ENCODE peak calls at places on chromosomes 4 and X, in six cellular contexts. Q is body of pancreas; L is mammary epithelial cell; C is substantia nigra; A is activated CD4-positive, alpha-beta T cell treated with anti-CD3 and anti-CD28 coated beads, Interleukin-2, amount 50 U/mL, for 4 hours; N is B cell. H is an unnamed sample.

GRCh38 chr4:52862605-52863236 is 604 bp downstream of the RASL11B start:
- DNase-seq in L (no peak), Q (no peak), A (no peak), C (no peak), N (no peak), H (no peak)

GRCh38 chrX:23844502-23845138 is 61.6 kb downstream of the SAT1 start:
- DNase-seq in N (no peak), A (no peak), Q (no peak), C (no peak), L (no peak), H (no peak)

GRCh38 chrX:27565992-27566391 is 24.2 kb upstream of the DCAF8L2 start:
- DNase-seq in L (no peak), Q (no peak), N (no peak), A (no peak), C (no peak), H (no peak)

GRCh38 chr4:187811586-187811985 is 184.0 kb upstream of the ZFP42 start:
- DNase-seq in N (no peak), C (no peak), L (no peak), A (no peak), Q (no peak), H (no peak)

GRCh38 chrX:40155617-40156471 is 58.1 kb upstream of the BCOR start:
- DNase-seq in A (no peak), Q (no peak), N (no peak), L (no peak), C (no peak), H (no peak)

GRCh38 chr4:39528056-39528465 is 822 bp upstream of the UGDH start:
- DNase-seq in N (no peak), C (no peak), A (no peak), L (no peak), Q (no peak), H (no peak)

GRCh38 chrX:51144828-51145442 is 187.7 kb upstream of the NUDT10 start:
- DNase-seq in N (no peak), A (peak), C (no peak), Q (peak), L (peak), H (no peak)

GRCh38 chrX:118528089-118528753 is 32.6 kb downstream of the DOCK11 start:
- DNase-seq in A (peak), Q (no peak), L (no peak), N (peak), C (no peak), H (peak)

GRCh38 chrX:44975666-44976263 is 102.8 kb downstream of the KDM6A start:
- DNase-seq in Q (no peak), C (no peak), L (peak), A (no peak), N (no peak), H (no peak)

GRCh38 chr4:39062094-39062493 is at the start of gene KLHL5:
- DNase-seq in L (no peak), N (no peak), C (no peak), A (no peak), Q (no peak), H (no peak)

GRCh38 chr4:52822583-52823477 is 39.3 kb upstream of the RASL11B start:
- DNase-seq in N (no peak), C (no peak), Q (no peak), L (peak), A (no peak), H (no peak)

GRCh38 chrX:153061732-153062131 is 5.5 kb downstream of the PNMA3 start:
- DNase-seq in Q (no peak), A (no peak), N (no peak), C (no peak), L (peak), H (no peak)

GRCh38 chr4:86481429-86481828 is 112.7 kb upstream of the PTPN13 start:
- DNase-seq in Q (no peak), L (no peak), N (no peak), A (no peak), C (no peak), H (no peak)